ENCODE peak calls at places on chromosome 13, in ten cellular contexts. M, F, Y, E, R, J, Q, I, L and S are unnamed samples.

GRCh38 chr13:44726214-44726613 is 150.1 kb upstream of the TSC22D1 start:
- DNase-seq in J (no peak), I (no peak), F (no peak), E (no peak), Q (peak), M (no peak), R (no peak), Y (no peak), L (no peak), S (no peak)

GRCh38 chr13:59834801-59835200 is 328.9 kb downstream of the DIAPH3 start:
- DNase-seq in F (no peak), Y (no peak), E (no peak), I (no peak), J (no peak), M (no peak), Q (no peak), L (no peak), R (no peak), S (no peak)

GRCh38 chr13:111903143-111903542 is 163.8 kb upstream of the SOX1 start:
- DNase-seq in Q (no peak), E (no peak), Y (no peak), M (no peak), L (no peak), J (no peak), R (no peak), I (no peak), F (no peak), S (no peak)

GRCh38 chr13:66992183-66992582 is 238.0 kb downstream of the PCDH9 start:
- DNase-seq in Y (no peak), M (no peak), R (peak), Q (peak), F (no peak), L (no peak), I (peak), J (no peak), E (no peak), S (peak)

GRCh38 chr13:46119883-46120614 is 15.2 kb upstream of the CPB2 start:
- DNase-seq in E (no peak), Y (no peak), M (no peak), L (no peak), I (no peak), J (no peak), F (no peak), R (peak), Q (peak), S (peak)

GRCh38 chr13:22801402-22802003 is 379.3 kb upstream of the SGCG start:
- DNase-seq in E (no peak), I (no peak), M (no peak), Y (no peak), R (peak), J (no peak), Q (peak), F (no peak), L (no peak), S (no peak)

GRCh38 chr13:73776137-73776785 is 357.9 kb downstream of the KLF12 start:
- DNase-seq in R (no peak), Q (no peak), F (no peak), I (no peak), M (no peak), E (no peak), L (no peak), J (no peak), Y (no peak), S (no peak)

GRCh38 chr13:109844396-109844795 is 58.0 kb upstream of the IRS2 start:
- DNase-seq in M (no peak), J (no peak), Y (no peak), R (no peak), F (no peak), I (no peak), L (no peak), Q (peak), E (no peak), S (peak)

GRCh38 chr13:48547663-48548092 is 14.8 kb upstream of the RCBTB2 start:
- DNase-seq in L (no peak), J (no peak), I (no peak), R (no peak), E (no peak), Q (no peak), F (no peak), M (no peak), Y (no peak), S (no peak)

GRCh38 chr13:97307882-97308624 is 85.9 kb downstream of the MBNL2 start:
- DNase-seq in E (no peak), I (peak), Q (peak), L (no peak), J (no peak), M (no peak), Y (no peak), R (peak), F (no peak), S (no peak)

GRCh38 chr13:89520468-89520867 is 1827.0 kb upstream of the MIR17HG start:
- DNase-seq in Q (peak), L (no peak), I (no peak), E (no peak), J (no peak), F (no peak), M (no peak), R (no peak), Y (no peak), S (no peak)